ENCODE peak calls at places on chromosomes 5 and 9, in nine cellular contexts. One of them, this sample, is unnamed.

GRCh38 chr9:21286654-21287053 is 18.5 kb downstream of the IFNA5 start:
- DNase-seq in Caco-2: no peak
- DNase-seq in mammary epithelial cell: no peak
- DNase-seq in iPS DF 6.9: no peak
- DNase-seq in aorta: no peak
- DNase-seq in effector memory CD4-positive, alpha-beta T cell: no peak
- DNase-seq in CD8-positive, alpha-beta T cell: no peak
- DNase-seq in upper lobe of left lung: no peak
- DNase-seq in neural progenitor cell: no peak
- DNase-seq in this sample: no peak

GRCh38 chr5:176768174-176768970 is 42.0 kb upstream of the UNC5A start:
- DNase-seq in Caco-2: no peak
- DNase-seq in mammary epithelial cell: no peak
- DNase-seq in iPS DF 6.9: no peak
- DNase-seq in aorta: peak; percentile 52
- DNase-seq in effector memory CD4-positive, alpha-beta T cell: no peak
- DNase-seq in CD8-positive, alpha-beta T cell: no peak
- DNase-seq in upper lobe of left lung: peak; percentile 7
- DNase-seq in neural progenitor cell: no peak
- DNase-seq in this sample: no peak

GRCh38 chr5:165630211-165630866 is 2124.9 kb downstream of the MAT2B start:
- DNase-seq in Caco-2: peak; percentile 63
- DNase-seq in mammary epithelial cell: peak; percentile 19
- DNase-seq in iPS DF 6.9: peak; percentile 78
- DNase-seq in aorta: no peak
- DNase-seq in effector memory CD4-positive, alpha-beta T cell: no peak
- DNase-seq in CD8-positive, alpha-beta T cell: no peak
- DNase-seq in upper lobe of left lung: peak; percentile 21
- DNase-seq in neural progenitor cell: peak; percentile 86
- DNase-seq in this sample: no peak

GRCh38 chr5:73940026-73940425 is 314.0 kb downstream of the ARHGEF28 start:
- DNase-seq in Caco-2: no peak
- DNase-seq in mammary epithelial cell: peak; percentile 20
- DNase-seq in iPS DF 6.9: no peak
- DNase-seq in aorta: no peak
- DNase-seq in effector memory CD4-positive, alpha-beta T cell: no peak
- DNase-seq in CD8-positive, alpha-beta T cell: no peak
- DNase-seq in upper lobe of left lung: no peak
- DNase-seq in neural progenitor cell: no peak
- DNase-seq in this sample: no peak

GRCh38 chr5:11904270-11904906 is at the start of gene CTNND2:
- DNase-seq in Caco-2: peak; percentile 17
- DNase-seq in mammary epithelial cell: peak; percentile 20
- DNase-seq in iPS DF 6.9: peak; percentile 74
- DNase-seq in aorta: no peak
- DNase-seq in effector memory CD4-positive, alpha-beta T cell: no peak
- DNase-seq in CD8-positive, alpha-beta T cell: no peak
- DNase-seq in upper lobe of left lung: no peak
- DNase-seq in neural progenitor cell: peak; percentile 94
- DNase-seq in this sample: no peak

GRCh38 chr9:18768951-18769622 is 263.9 kb downstream of the SAXO1 start:
- DNase-seq in Caco-2: no peak
- DNase-seq in mammary epithelial cell: no peak
- DNase-seq in iPS DF 6.9: no peak
- DNase-seq in aorta: no peak
- DNase-seq in effector memory CD4-positive, alpha-beta T cell: no peak
- DNase-seq in CD8-positive, alpha-beta T cell: no peak
- DNase-seq in upper lobe of left lung: no peak
- DNase-seq in neural progenitor cell: no peak
- DNase-seq in this sample: no peak

GRCh38 chr5:96433066-96433447 is at the start of gene PCSK1:
- DNase-seq in Caco-2: no peak
- DNase-seq in mammary epithelial cell: no peak
- DNase-seq in iPS DF 6.9: no peak
- DNase-seq in aorta: no peak
- DNase-seq in effector memory CD4-positive, alpha-beta T cell: no peak
- DNase-seq in CD8-positive, alpha-beta T cell: no peak
- DNase-seq in upper lobe of left lung: no peak
- DNase-seq in neural progenitor cell: peak; percentile 70
- DNase-seq in this sample: no peak

GRCh38 chr9:69045821-69046220 is 10.3 kb downstream of the FXN start:
- DNase-seq in Caco-2: no peak
- DNase-seq in mammary epithelial cell: no peak
- DNase-seq in iPS DF 6.9: no peak
- DNase-seq in aorta: no peak
- DNase-seq in effector memory CD4-positive, alpha-beta T cell: no peak
- DNase-seq in CD8-positive, alpha-beta T cell: no peak
- DNase-seq in upper lobe of left lung: no peak
- DNase-seq in neural progenitor cell: no peak
- DNase-seq in this sample: no peak

GRCh38 chr5:179302499-179303185 is 42.6 kb downstream of the ADAMTS2 start:
- DNase-seq in Caco-2: no peak
- DNase-seq in mammary epithelial cell: no peak
- DNase-seq in iPS DF 6.9: no peak
- DNase-seq in aorta: peak; percentile 57
- DNase-seq in effector memory CD4-positive, alpha-beta T cell: no peak
- DNase-seq in CD8-positive, alpha-beta T cell: no peak
- DNase-seq in upper lobe of left lung: no peak
- DNase-seq in neural progenitor cell: no peak
- DNase-seq in this sample: no peak

GRCh38 chr5:2658421-2658820 is 93.1 kb downstream of the IRX2 start:
- DNase-seq in Caco-2: no peak
- DNase-seq in mammary epithelial cell: peak; percentile 45
- DNase-seq in iPS DF 6.9: no peak
- DNase-seq in aorta: no peak
- DNase-seq in effector memory CD4-positive, alpha-beta T cell: no peak
- DNase-seq in CD8-positive, alpha-beta T cell: no peak
- DNase-seq in upper lobe of left lung: no peak
- DNase-seq in neural progenitor cell: no peak
- DNase-seq in this sample: no peak

GRCh38 chr9:27505744-27506161 is 18.3 kb upstream of the IFNK start:
- DNase-seq in Caco-2: no peak
- DNase-seq in mammary epithelial cell: peak; percentile 69
- DNase-seq in iPS DF 6.9: no peak
- DNase-seq in aorta: no peak
- DNase-seq in effector memory CD4-positive, alpha-beta T cell: no peak
- DNase-seq in CD8-positive, alpha-beta T cell: no peak
- DNase-seq in upper lobe of left lung: no peak
- DNase-seq in neural progenitor cell: no peak
- DNase-seq in this sample: no peak

GRCh38 chr9:136228107-136228875 is 17.3 kb downstream of the QSOX2 start:
- DNase-seq in Caco-2: no peak
- DNase-seq in mammary epithelial cell: peak; percentile 32
- DNase-seq in iPS DF 6.9: no peak
- DNase-seq in aorta: no peak
- DNase-seq in effector memory CD4-positive, alpha-beta T cell: no peak
- DNase-seq in CD8-positive, alpha-beta T cell: no peak
- DNase-seq in upper lobe of left lung: no peak
- DNase-seq in neural progenitor cell: no peak
- DNase-seq in this sample: no peak

GRCh38 chr5:175797521-175798038 is 73.8 kb upstream of the CPLX2 start:
- DNase-seq in Caco-2: peak; percentile 13
- DNase-seq in mammary epithelial cell: no peak
- DNase-seq in iPS DF 6.9: no peak
- DNase-seq in aorta: no peak
- DNase-seq in effector memory CD4-positive, alpha-beta T cell: no peak
- DNase-seq in CD8-positive, alpha-beta T cell: no peak
- DNase-seq in upper lobe of left lung: no peak
- DNase-seq in neural progenitor cell: peak; percentile 67
- DNase-seq in this sample: no peak

GRCh38 chr5:135400866-135401265 is 1.8 kb upstream of the MACROH2A1 start:
- DNase-seq in Caco-2: no peak
- DNase-seq in mammary epithelial cell: no peak
- DNase-seq in iPS DF 6.9: no peak
- DNase-seq in aorta: no peak
- DNase-seq in effector memory CD4-positive, alpha-beta T cell: no peak
- DNase-seq in CD8-positive, alpha-beta T cell: no peak
- DNase-seq in upper lobe of left lung: no peak
- DNase-seq in neural progenitor cell: peak; percentile 48
- DNase-seq in this sample: no peak

DNA sequence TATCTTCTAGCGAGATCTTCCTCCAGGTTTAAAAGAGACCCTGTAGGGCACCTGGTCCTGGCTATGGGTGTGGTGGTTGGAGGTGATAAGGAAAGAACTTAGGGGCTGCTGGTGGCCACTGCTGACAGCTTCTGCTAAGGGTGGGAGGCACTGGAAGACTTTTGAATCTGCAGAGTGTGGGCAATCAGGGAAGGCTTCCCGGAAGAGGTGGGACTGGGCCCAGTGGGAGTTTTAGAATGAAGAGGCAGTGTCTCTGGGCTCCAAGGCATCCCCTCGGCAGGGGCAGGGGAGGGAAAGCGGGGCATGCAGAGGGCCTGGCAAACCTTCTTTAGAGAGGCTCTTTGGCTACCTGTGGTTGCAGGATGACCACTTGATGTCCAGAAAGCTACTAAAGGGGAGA is 23.0 kb upstream of the DAB2IP start:
- DNase-seq in Caco-2: no peak
- DNase-seq in mammary epithelial cell: no peak
- DNase-seq in iPS DF 6.9: no peak
- DNase-seq in aorta: no peak
- DNase-seq in effector memory CD4-positive, alpha-beta T cell: no peak
- DNase-seq in CD8-positive, alpha-beta T cell: no peak
- DNase-seq in upper lobe of left lung: no peak
- DNase-seq in neural progenitor cell: no peak
- DNase-seq in this sample: no peak
- H3K36me3 ChIP-seq in Caco-2: no peaks in the 10 kb centered on the region
- H3K36me3 ChIP-seq in mammary epithelial cell: no peaks in the 10 kb centered on the region
- H3K36me3 ChIP-seq in iPS DF 6.9: no peaks in the 10 kb centered on the region
- H3K36me3 ChIP-seq in aorta: no peaks in the 10 kb centered on the region
- H3K36me3 ChIP-seq in effector memory CD4-positive, alpha-beta T cell: no peaks in the 10 kb centered on the region
- H3K36me3 ChIP-seq in CD8-positive, alpha-beta T cell: no peaks in the 10 kb centered on the region
- H3K36me3 ChIP-seq in upper lobe of left lung: no peaks in the 10 kb centered on the region
- H3K36me3 ChIP-seq in neural progenitor cell: no peaks in the 10 kb centered on the region
- H3K36me3 ChIP-seq in this sample: no peaks in the 10 kb centered on the region

GRCh38 chr9:130197386-130197785 is 25.2 kb downstream of the NCS1 start:
- DNase-seq in Caco-2: no peak
- DNase-seq in mammary epithelial cell: no peak
- DNase-seq in iPS DF 6.9: no peak
- DNase-seq in aorta: no peak
- DNase-seq in effector memory CD4-positive, alpha-beta T cell: no peak
- DNase-seq in CD8-positive, alpha-beta T cell: no peak
- DNase-seq in upper lobe of left lung: no peak
- DNase-seq in neural progenitor cell: no peak
- DNase-seq in this sample: no peak

GRCh38 chr9:130198501-130199179 is 26.4 kb downstream of the NCS1 start:
- DNase-seq in Caco-2: no peak
- DNase-seq in mammary epithelial cell: no peak
- DNase-seq in iPS DF 6.9: no peak
- DNase-seq in aorta: no peak
- DNase-seq in effector memory CD4-positive, alpha-beta T cell: no peak
- DNase-seq in CD8-positive, alpha-beta T cell: no peak
- DNase-seq in upper lobe of left lung: no peak
- DNase-seq in neural progenitor cell: no peak
- DNase-seq in this sample: no peak

GRCh38 chr9:130199605-130200004 is 27.4 kb downstream of the NCS1 start:
- DNase-seq in Caco-2: no peak
- DNase-seq in mammary epithelial cell: peak; percentile 78
- DNase-seq in iPS DF 6.9: no peak
- DNase-seq in aorta: no peak
- DNase-seq in effector memory CD4-positive, alpha-beta T cell: no peak
- DNase-seq in CD8-positive, alpha-beta T cell: no peak
- DNase-seq in upper lobe of left lung: peak; percentile 30
- DNase-seq in neural progenitor cell: no peak
- DNase-seq in this sample: no peak

GRCh38 chr9:130196643-130197042 is 24.4 kb downstream of the NCS1 start:
- DNase-seq in Caco-2: no peak
- DNase-seq in mammary epithelial cell: no peak
- DNase-seq in iPS DF 6.9: no peak
- DNase-seq in aorta: no peak
- DNase-seq in effector memory CD4-positive, alpha-beta T cell: no peak
- DNase-seq in CD8-positive, alpha-beta T cell: no peak
- DNase-seq in upper lobe of left lung: no peak
- DNase-seq in neural progenitor cell: no peak
- DNase-seq in this sample: no peak

GRCh38 chr9:130197888-130198287 is 25.7 kb downstream of the NCS1 start:
- DNase-seq in Caco-2: no peak
- DNase-seq in mammary epithelial cell: no peak
- DNase-seq in iPS DF 6.9: no peak
- DNase-seq in aorta: no peak
- DNase-seq in effector memory CD4-positive, alpha-beta T cell: no peak
- DNase-seq in CD8-positive, alpha-beta T cell: no peak
- DNase-seq in upper lobe of left lung: no peak
- DNase-seq in neural progenitor cell: no peak
- DNase-seq in this sample: no peak
- H3K4me3 ChIP-seq in Caco-2: no peak overlapping the region
- H3K4me3 ChIP-seq in mammary epithelial cell: no peak overlapping the region
- H3K4me3 ChIP-seq in iPS DF 6.9: no peak overlapping the region
- H3K4me3 ChIP-seq in aorta: no peak overlapping the region
- H3K4me3 ChIP-seq in effector memory CD4-positive, alpha-beta T cell: no peak overlapping the region
- H3K4me3 ChIP-seq in CD8-positive, alpha-beta T cell: no peak overlapping the region
- H3K4me3 ChIP-seq in upper lobe of left lung: no peak overlapping the region
- H3K4me3 ChIP-seq in neural progenitor cell: no peak overlapping the region
- H3K4me3 ChIP-seq in this sample: no peak overlapping the region

DNA sequence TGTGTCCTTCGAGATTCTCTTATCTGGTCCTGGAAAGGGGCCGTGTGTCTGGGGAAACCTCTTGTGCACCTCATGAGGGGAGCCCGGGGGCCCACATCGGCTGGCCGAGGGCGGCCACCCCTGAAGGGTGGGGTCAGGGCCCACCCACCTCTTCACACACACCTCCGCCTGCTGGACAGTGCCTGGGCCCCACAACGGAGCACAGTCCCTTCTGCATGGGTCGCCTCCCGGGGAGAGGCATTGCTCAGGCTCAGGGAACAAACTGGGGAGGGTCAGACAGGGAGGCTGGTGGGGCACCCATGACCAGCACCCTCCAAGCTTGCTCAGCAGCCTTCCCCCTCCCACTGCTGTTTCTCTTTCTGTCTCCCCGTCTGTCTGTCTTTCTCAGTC is 1.3 kb upstream of the LRRC14B start:
- DNase-seq in Caco-2: no peak
- DNase-seq in mammary epithelial cell: no peak
- DNase-seq in iPS DF 6.9: no peak
- DNase-seq in aorta: peak; percentile 64
- DNase-seq in effector memory CD4-positive, alpha-beta T cell: no peak
- DNase-seq in CD8-positive, alpha-beta T cell: no peak
- DNase-seq in upper lobe of left lung: no peak
- DNase-seq in neural progenitor cell: no peak
- DNase-seq in this sample: no peak
- H3K36me3 ChIP-seq in Caco-2: no peaks in the 10 kb centered on the region
- H3K36me3 ChIP-seq in mammary epithelial cell: no peaks in the 10 kb centered on the region
- H3K36me3 ChIP-seq in iPS DF 6.9: no peaks in the 10 kb centered on the region
- H3K36me3 ChIP-seq in aorta: no peaks in the 10 kb centered on the region
- H3K36me3 ChIP-seq in effector memory CD4-positive, alpha-beta T cell: no peaks in the 10 kb centered on the region
- H3K36me3 ChIP-seq in CD8-positive, alpha-beta T cell: no peaks in the 10 kb centered on the region
- H3K36me3 ChIP-seq in upper lobe of left lung: no peaks in the 10 kb centered on the region
- H3K36me3 ChIP-seq in neural progenitor cell: no peaks in the 10 kb centered on the region
- H3K36me3 ChIP-seq in this sample: no peaks in the 10 kb centered on the region

DNA sequence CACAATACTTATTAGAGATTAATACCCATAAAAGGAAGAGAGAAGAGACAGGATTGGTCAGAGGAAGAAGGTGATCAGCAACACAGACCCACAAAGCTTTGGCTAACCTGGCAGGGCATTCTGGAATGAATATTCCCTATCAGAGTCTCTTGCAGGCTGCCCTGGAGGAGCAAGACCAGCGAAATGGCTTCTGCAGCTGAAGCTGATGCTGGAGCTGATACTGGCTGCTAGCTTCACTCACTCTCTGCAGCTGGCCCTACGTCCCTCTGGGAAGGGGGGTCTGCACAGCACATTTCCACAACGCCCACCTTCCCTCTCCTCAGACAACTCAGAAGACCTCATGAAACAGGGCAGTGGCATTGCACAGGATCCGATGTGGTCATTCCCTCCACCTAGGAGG is 169.9 kb upstream of the EFNA5 start:
- DNase-seq in Caco-2: no peak
- DNase-seq in mammary epithelial cell: no peak
- DNase-seq in iPS DF 6.9: no peak
- DNase-seq in aorta: no peak
- DNase-seq in effector memory CD4-positive, alpha-beta T cell: no peak
- DNase-seq in CD8-positive, alpha-beta T cell: no peak
- DNase-seq in upper lobe of left lung: no peak
- DNase-seq in neural progenitor cell: no peak
- DNase-seq in this sample: no peak
- H3K4me3 ChIP-seq in Caco-2: no peak overlapping the region
- H3K4me3 ChIP-seq in mammary epithelial cell: no peak overlapping the region
- H3K4me3 ChIP-seq in iPS DF 6.9: no peak overlapping the region
- H3K4me3 ChIP-seq in aorta: no peak overlapping the region
- H3K4me3 ChIP-seq in effector memory CD4-positive, alpha-beta T cell: no peak overlapping the region
- H3K4me3 ChIP-seq in CD8-positive, alpha-beta T cell: no peak overlapping the region
- H3K4me3 ChIP-seq in upper lobe of left lung: no peak overlapping the region
- H3K4me3 ChIP-seq in neural progenitor cell: no peak overlapping the region
- H3K4me3 ChIP-seq in this sample: no peak overlapping the region